ENCODE peak calls at places on chromosomes 11 and 22, in eight cellular contexts. U is activated naive CD4-positive, alpha-beta T cell; L is kidney glomerular epithelial cell; X is iris pigment epithelial cell; Z is H9; D is colonic mucosa; Q is mammary epithelial cell; G is stimulated activated CD4-positive, alpha-beta T cell treated with anti-CD3 and anti-CD28 coated beads, Interleukin-15, amount 100 ng/mL, for 24 hours. N is an unnamed sample.

GRCh38 chr22:20133930-20134549 is 2.4 kb downstream of the ZDHHC8 start:
- DNase-seq in Q (no peak), Z (no peak), G (no peak), X (no peak), U (no peak), D (no peak), L (no peak), N (no peak)

GRCh38 chr11:88312665-88313064 is 24.9 kb downstream of the CTSC start:
- DNase-seq in U (no peak), D (no peak), G (no peak), Z (no peak), L (no peak), Q (no peak), X (peak; percentile 54), N (no peak)

GRCh38 chr22:19882446-19883381 is 28.0 kb upstream of the GNB1L start:
- DNase-seq in D (peak; percentile 16), Z (peak; percentile 23), U (no peak), G (no peak), Q (no peak), L (no peak), X (no peak), N (no peak)

GRCh38 chr11:45652781-45653180 is 12.6 kb downstream of the CHST1 start:
- DNase-seq in X (peak; percentile 42), Z (peak; percentile 22), Q (peak; percentile 39), U (no peak), L (no peak), G (no peak), D (peak; percentile 7), N (no peak)

GRCh38 chr11:127385071-127385470 is 384.5 kb upstream of the KIRREL3 start:
- DNase-seq in G (no peak), Z (no peak), X (no peak), L (no peak), U (no peak), Q (no peak), D (no peak), N (no peak)

GRCh38 chr11:76811259-76811658 is 28.1 kb downstream of the TSKU start:
- DNase-seq in L (no peak), D (no peak), G (no peak), U (no peak), Q (no peak), X (no peak), Z (no peak), N (no peak)

GRCh38 chr11:30128269-30128932 is 102.4 kb upstream of the FSHB start:
- DNase-seq in U (no peak), D (no peak), G (no peak), Q (peak; percentile 32), X (peak; percentile 62), Z (no peak), L (peak; percentile 46), N (peak; percentile 21)

GRCh38 chr11:77087723-77088225 is 14.9 kb upstream of the OMP start:
- DNase-seq in L (no peak), G (no peak), Q (no peak), U (no peak), X (no peak), Z (no peak), D (no peak), N (no peak)

GRCh38 chr11:115672999-115673411 is 168.8 kb upstream of the CADM1 start:
- DNase-seq in U (no peak), Z (no peak), L (no peak), Q (no peak), D (no peak), X (peak; percentile 15), G (no peak), N (peak; percentile 44)

GRCh38 chr11:12694182-12694531 is 19.9 kb downstream of the TEAD1 start:
- DNase-seq in Z (no peak), L (peak; percentile 78), Q (no peak), G (no peak), D (peak; percentile 46), U (no peak), X (peak; percentile 59), N (peak; percentile 44)

GRCh38 chr11:71301858-71302533 is 49.6 kb upstream of the SHANK2 start:
- DNase-seq in Z (peak; percentile 14), U (no peak), X (no peak), D (no peak), L (no peak), Q (no peak), G (no peak), N (no peak)

GRCh38 chr11:121446752-121447156 is 5.4 kb upstream of the SORL1 start:
- DNase-seq in G (no peak), L (no peak), D (no peak), Q (no peak), Z (no peak), U (no peak), X (peak; percentile 36), N (no peak)

GRCh38 chr11:121372028-121372427 is 79.5 kb downstream of the SC5D start:
- DNase-seq in L (no peak), U (no peak), G (no peak), Z (no peak), X (no peak), Q (no peak), D (no peak), N (no peak)

GRCh38 chr22:49657275-49657973 is 170.2 kb downstream of the BRD1 start:
- DNase-seq in D (peak; percentile 57), L (no peak), X (no peak), Z (no peak), Q (no peak), G (peak; percentile 86), U (peak; percentile 47), N (peak; percentile 82)

GRCh38 chr11:1074244-1075221 is at the start of gene MUC2:
- DNase-seq in Z (no peak), U (no peak), X (no peak), D (no peak), L (no peak), Q (no peak), G (no peak), N (no peak)

GRCh38 chr22:32175751-32176644 is 16.9 kb upstream of the C22orf42 start:
- DNase-seq in G (peak; percentile 21), U (no peak), D (no peak), L (no peak), X (no peak), Q (no peak), Z (peak; percentile 69), N (no peak)

GRCh38 chr11:19419813-19420212 is 179.1 kb upstream of the E2F8 start:
- DNase-seq in G (no peak), L (peak; percentile 50), Z (no peak), D (no peak), U (no peak), X (peak; percentile 88), Q (peak; percentile 41), N (no peak)

GRCh38 chr22:41344189-41344788 is 37.5 kb upstream of the TEF start:
- DNase-seq in Z (no peak), G (no peak), Q (no peak), X (no peak), D (no peak), L (no peak), U (no peak), N (no peak)

GRCh38 chr11:20027546-20028014 is 132.7 kb downstream of the DBX1 start:
- DNase-seq in U (no peak), Z (no peak), X (no peak), G (no peak), D (no peak), Q (no peak), L (peak; percentile 53), N (no peak)

GRCh38 chr11:57763568-57763967 is 2.0 kb downstream of the CTNND1 start:
- DNase-seq in X (peak; percentile 66), D (peak; percentile 41), G (no peak), L (peak; percentile 28), Z (no peak), U (no peak), Q (peak; percentile 58), N (no peak)

GRCh38 chr11:95792200-95792599 is 1.9 kb downstream of the CEP57 start:
- DNase-seq in Q (no peak), X (no peak), Z (no peak), L (no peak), G (no peak), U (no peak), D (no peak), N (no peak)

GRCh38 chr11:72637926-72638325 is 36.3 kb downstream of the PDE2A start:
- DNase-seq in D (no peak), U (no peak), G (no peak), Z (no peak), L (no peak), X (no peak), Q (no peak), N (no peak)

GRCh38 chr11:126855536-126855935 is 145.0 kb downstream of the KIRREL3 start:
- DNase-seq in L (no peak), Q (no peak), X (no peak), Z (no peak), U (no peak), G (no peak), D (no peak), N (no peak)

GRCh38 chr22:17479129-17479528 is 84.2 kb upstream of the SLC25A18 start:
- DNase-seq in X (no peak), Q (no peak), U (no peak), L (no peak), D (no peak), G (no peak), Z (no peak), N (no peak)

GRCh38 chr11:118618115-118618990 is 10.9 kb downstream of the PHLDB1 start:
- DNase-seq in X (peak; percentile 85), D (peak; percentile 55), G (no peak), U (no peak), L (no peak), Q (peak; percentile 40), Z (no peak), N (peak; percentile 78)

GRCh38 chr11:95704865-95705264 is 84.7 kb downstream of the FAM76B start:
- DNase-seq in Q (no peak), L (no peak), U (no peak), X (no peak), D (no peak), G (no peak), Z (no peak), N (peak; percentile 50)